ENCODE peak calls at places on chromosomes 6 and 20, in five cellular contexts. U is effector CD8-positive, alpha-beta T cell; L is ovary; Z is astrocyte of the spinal cord; S is right cardiac atrium. G is an unnamed sample.

GRCh38 chr20:53003420-53003819 is 31.3 kb downstream of the TSHZ2 start:
- DNase-seq in U (no peak), L (no peak), Z (peak), S (no peak), G (no peak)

GRCh38 chr20:43744966-43745733 is 18.3 kb upstream of the GTSF1L start:
- DNase-seq in Z (no peak), S (no peak), U (no peak), L (no peak), G (no peak)

GRCh38 chr20:688809-689208 is 13.2 kb upstream of the SCRT2 start:
- DNase-seq in S (no peak), L (no peak), Z (no peak), U (no peak), G (peak)

GRCh38 chr20:44416082-44416715 is 59.5 kb upstream of the TTPAL start:
- DNase-seq in L (no peak), S (no peak), Z (no peak), U (no peak), G (no peak)

GRCh38 chr20:18677126-18677525 is 89.3 kb downstream of the DTD1 start:
- DNase-seq in S (no peak), L (no peak), Z (no peak), U (no peak), G (no peak)

GRCh38 chr20:24007758-24008157 is 19.2 kb upstream of the GGTLC1 start:
- DNase-seq in U (no peak), Z (no peak), L (no peak), S (no peak), G (no peak)

GRCh38 chr20:38805958-38806854 is 709 bp downstream of the PPP1R16B start:
- DNase-seq in S (peak), Z (no peak), L (no peak), U (peak), G (no peak)

GRCh38 chr20:60108397-60108796 is 150.2 kb downstream of the CDH26 start:
- DNase-seq in Z (no peak), S (no peak), U (no peak), L (no peak), G (peak)

GRCh38 chr20:47677314-47678129 is 107.8 kb downstream of the SULF2 start:
- DNase-seq in Z (no peak), U (peak), L (no peak), S (no peak), G (peak)

GRCh38 chr6:154450498-154450897 is 60.0 kb downstream of the CNKSR3 start:
- DNase-seq in Z (no peak), U (no peak), L (no peak), S (no peak), G (no peak)

GRCh38 chr20:3848565-3848964 is 1.9 kb downstream of the MAVS start:
- DNase-seq in S (no peak), Z (no peak), L (no peak), U (no peak), G (no peak)

GRCh38 chr20:46220808-46221207 is 87.5 kb downstream of the CDH22 start:
- DNase-seq in L (no peak), U (no peak), Z (no peak), S (no peak), G (peak)

GRCh38 chr20:830011-830521 is 3.4 kb upstream of the FAM110A start:
- DNase-seq in Z (no peak), U (no peak), S (no peak), L (no peak), G (no peak)

GRCh38 chr6:116797585-116797984 is 31.3 kb downstream of the GPRC6A start:
- DNase-seq in Z (no peak), U (no peak), S (no peak), L (no peak), G (no peak)

GRCh38 chr20:56249244-56249955 is 868 bp downstream of the MC3R start:
- DNase-seq in U (no peak), L (peak), Z (no peak), S (no peak), G (no peak)

GRCh38 chr20:48787861-48788375 is 39.9 kb downstream of the PREX1 start:
- DNase-seq in U (no peak), L (no peak), Z (peak), S (no peak), G (peak)

GRCh38 chr20:24581443-24582170 is 112.2 kb downstream of the SYNDIG1 start:
- DNase-seq in S (no peak), L (no peak), Z (no peak), U (no peak), G (no peak)

GRCh38 chr6:166595061-166595780 is 8.7 kb upstream of the RAMACL start:
- DNase-seq in Z (peak), L (no peak), U (no peak), S (no peak), G (peak)

GRCh38 chr6:112177081-112177480 is 77.3 kb downstream of the LAMA4 start:
- DNase-seq in L (no peak), S (no peak), U (no peak), Z (no peak), G (no peak)

GRCh38 chr20:51769941-51770615 is 1.9 kb upstream of the ATP9A start:
- DNase-seq in Z (no peak), L (no peak), S (no peak), U (no peak), G (no peak)

GRCh38 chr20:24875078-24875477 is 74.0 kb upstream of the CST7 start:
- DNase-seq in S (no peak), U (no peak), L (no peak), Z (no peak), G (no peak)

GRCh38 chr20:1341561-1342265 is 12.8 kb upstream of the SDCBP2 start:
- DNase-seq in Z (peak), L (no peak), S (no peak), U (no peak), G (peak)

G was measured in LHCN-M2.